ENCODE peak calls at places on chromosomes 11 and 22, in eight cellular contexts. B, V, I, W, D, H, M and S are unnamed samples.

GRCh38 chr11:4704054-4704789 is at the start of gene MMP26:
- DNase-seq in B (no peak), V (no peak), I (no peak), W (no peak), D (peak; percentile 4), H (no peak), M (no peak), S (no peak)

GRCh38 chr22:25437414-25438160 is 126.9 kb upstream of the GRK3 start:
- DNase-seq in B (no peak), V (no peak), I (no peak), W (no peak), D (no peak), H (no peak), M (no peak), S (no peak)

GRCh38 chr11:94117197-94117574 is 11.5 kb upstream of the PANX1 start:
- DNase-seq in B (no peak), V (no peak), I (no peak), W (no peak), D (no peak), H (no peak), M (no peak), S (no peak)

GRCh38 chr11:61021661-61022212 is 50.3 kb downstream of the CD6 start:
- DNase-seq in B (no peak), V (peak; percentile 76), I (no peak), W (no peak), D (peak; percentile 79), H (no peak), M (no peak), S (no peak)

GRCh38 chr11:102552020-102552419 is 21.5 kb upstream of the MMP7 start:
- DNase-seq in B (no peak), V (no peak), I (no peak), W (no peak), D (no peak), H (no peak), M (no peak), S (no peak)

GRCh38 chr11:110837535-110838127 is 125.4 kb upstream of the ARHGAP20 start:
- DNase-seq in B (no peak), V (no peak), I (no peak), W (no peak), D (no peak), H (no peak), M (no peak), S (no peak)

GRCh38 chr11:114399903-114400221 is 449 bp downstream of the C11orf71 start:
- DNase-seq in B (no peak), V (peak; percentile 87), I (no peak), W (no peak), D (peak; percentile 61), H (peak; percentile 61), M (no peak), S (no peak)

GRCh38 chr22:42412744-42413220 is 19.4 kb downstream of the NFAM1 start:
- DNase-seq in B (no peak), V (no peak), I (no peak), W (no peak), D (no peak), H (no peak), M (no peak), S (no peak)

GRCh38 chr22:37330200-37331033 is 48.1 kb downstream of the CYTH4 start:
- DNase-seq in B (no peak), V (peak; percentile 77), I (peak; percentile 93), W (no peak), D (peak; percentile 59), H (peak; percentile 66), M (peak; percentile 65), S (peak; percentile 69)

GRCh38 chr22:37329239-37330140 is 47.2 kb downstream of the CYTH4 start:
- DNase-seq in B (no peak), V (no peak), I (peak; percentile 83), W (no peak), D (no peak), H (no peak), M (peak; percentile 80), S (peak; percentile 74)

GRCh38 chr22:37331034-37331428 is 48.7 kb downstream of the CYTH4 start:
- DNase-seq in B (no peak), V (no peak), I (peak; percentile 78), W (no peak), D (no peak), H (no peak), M (peak; percentile 54), S (no peak)

GRCh38 chr22:37333724-37334460 is 51.6 kb downstream of the CYTH4 start:
- DNase-seq in B (no peak), V (no peak), I (no peak), W (no peak), D (no peak), H (no peak), M (no peak), S (no peak)

GRCh38 chr22:37331811-37332536 is 49.7 kb downstream of the CYTH4 start:
- DNase-seq in B (no peak), V (no peak), I (no peak), W (no peak), D (no peak), H (peak; percentile 56), M (no peak), S (no peak)
- TF ChIP-seq CTCF in B (no peak), V (no peak), I (no peak), W (no peak), D (no peak), H (peak; percentile 15), M (no peak), S (peak; percentile 52)

GRCh38 chr11:2311456-2312201 is 9.8 kb downstream of the TSPAN32 start:
- DNase-seq in B (no peak), V (peak; percentile 57), I (no peak), W (no peak), D (no peak), H (no peak), M (no peak), S (no peak)

GRCh38 chr11:2312232-2313042 is 10.6 kb downstream of the TSPAN32 start:
- DNase-seq in B (no peak), V (peak; percentile 66), I (peak; percentile 87), W (peak; percentile 80), D (no peak), H (no peak), M (peak; percentile 50), S (peak; percentile 57)

GRCh38 chr11:2314525-2315394 is 12.9 kb downstream of the TSPAN32 start:
- DNase-seq in B (peak; percentile 91), V (peak; percentile 83), I (peak; percentile 76), W (peak; percentile 98), D (peak; percentile 58), H (no peak), M (no peak), S (no peak)

GRCh38 chr11:2314136-2314524 is 12.3 kb downstream of the TSPAN32 start:
- DNase-seq in B (no peak), V (peak; percentile 39), I (no peak), W (no peak), D (no peak), H (no peak), M (no peak), S (no peak)

DNA sequence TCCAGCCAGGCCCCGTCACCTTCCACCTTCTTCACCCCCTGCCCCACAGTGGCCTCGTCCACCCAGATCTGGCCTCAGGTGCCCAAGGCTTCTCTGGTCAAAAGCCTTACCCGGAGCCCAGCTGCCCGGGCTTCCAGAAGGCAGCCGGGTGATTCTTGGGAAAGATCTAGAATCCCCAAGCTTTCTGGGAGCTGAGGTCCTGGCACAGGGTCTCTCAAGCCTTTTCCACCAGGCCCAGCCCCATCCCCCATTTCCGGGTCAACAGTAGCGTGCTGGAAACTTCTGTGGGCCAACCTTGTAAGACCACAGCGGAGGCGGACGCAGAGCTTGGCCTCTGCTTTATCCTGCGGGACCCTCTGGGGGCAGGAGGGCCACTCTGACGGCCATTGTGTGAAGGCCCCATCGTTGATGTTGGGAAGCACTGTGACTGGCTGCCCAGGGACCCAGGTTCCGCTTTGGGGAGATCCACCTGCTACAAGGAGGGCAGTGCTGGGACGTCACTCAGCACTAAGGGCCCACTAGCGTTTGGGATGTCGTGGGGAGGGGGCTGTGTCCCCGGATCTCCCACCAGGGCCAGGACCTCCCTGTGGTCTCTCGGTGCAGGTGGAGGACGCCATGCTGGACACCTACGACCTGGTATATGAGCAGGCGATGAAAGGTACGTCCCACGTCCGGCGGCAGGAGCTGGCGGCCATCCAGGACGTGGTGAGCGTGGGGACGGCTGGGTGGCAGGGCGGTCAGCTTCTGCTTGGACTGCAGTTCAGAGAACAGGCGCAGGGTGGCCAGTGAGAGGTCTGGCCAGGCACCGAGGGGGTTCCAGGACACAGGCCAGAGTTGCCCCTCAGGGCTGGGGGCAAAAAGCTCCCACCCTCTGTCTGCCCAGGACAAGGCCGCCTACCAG is 11.5 kb downstream of the TSPAN32 start:
- DNase-seq in B (peak; percentile 57), V (peak; percentile 56), I (no peak), W (no peak), D (no peak), H (no peak), M (no peak), S (no peak)
- TF ChIP-seq CTCF in B (peak; percentile 59), V (no peak), I (no peak), W (no peak), D (no peak), H (no peak), M (no peak), S (no peak)

GRCh38 chr11:6301096-6301495 is 19.2 kb downstream of the CAVIN3 start:
- DNase-seq in B (no peak), V (no peak), I (no peak), W (no peak), D (no peak), H (no peak), M (no peak), S (no peak)

GRCh38 chr11:6300325-6300724 is 20.0 kb downstream of the CAVIN3 start:
- DNase-seq in B (no peak), V (no peak), I (no peak), W (no peak), D (no peak), H (no peak), M (no peak), S (no peak)

GRCh38 chr11:6297831-6298230 is 22.5 kb downstream of the CAVIN3 start:
- DNase-seq in B (no peak), V (no peak), I (peak; percentile 14), W (no peak), D (no peak), H (no peak), M (no peak), S (no peak)

GRCh38 chr11:6303657-6304056 is 16.6 kb downstream of the CAVIN3 start:
- DNase-seq in B (no peak), V (no peak), I (no peak), W (no peak), D (no peak), H (no peak), M (no peak), S (no peak)

DNA sequence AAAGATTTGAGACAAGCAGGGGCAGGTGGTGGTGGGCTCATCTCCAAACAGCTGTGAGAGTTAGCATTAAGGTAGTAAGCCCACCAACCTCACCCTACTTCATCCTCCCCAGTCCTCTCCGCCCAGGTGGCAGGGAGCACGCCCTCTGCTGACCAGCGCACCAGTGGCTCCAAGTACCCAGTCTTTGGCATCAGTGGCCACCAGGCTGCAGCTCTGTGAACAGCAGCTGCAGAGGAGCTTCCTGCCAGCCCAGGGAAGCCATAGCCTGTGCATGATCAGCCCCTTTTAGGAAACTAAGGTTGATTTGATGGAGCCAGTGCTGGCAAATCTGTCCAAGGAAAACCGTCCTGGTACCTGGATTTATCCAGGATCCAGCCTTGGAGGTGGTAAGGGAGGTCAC is 21.7 kb downstream of the CAVIN3 start:
- DNase-seq in B (peak; percentile 44), V (peak; percentile 65), I (peak; percentile 12), W (no peak), D (peak; percentile 51), H (peak; percentile 59), M (peak; percentile 28), S (peak; percentile 45)
- TF ChIP-seq CTCF in B (peak; percentile 80), V (peak; percentile 43), I (peak; percentile 43), W (peak; percentile 4), D (no peak), H (peak; percentile 84), M (peak; percentile 59), S (peak; percentile 75)

DNA sequence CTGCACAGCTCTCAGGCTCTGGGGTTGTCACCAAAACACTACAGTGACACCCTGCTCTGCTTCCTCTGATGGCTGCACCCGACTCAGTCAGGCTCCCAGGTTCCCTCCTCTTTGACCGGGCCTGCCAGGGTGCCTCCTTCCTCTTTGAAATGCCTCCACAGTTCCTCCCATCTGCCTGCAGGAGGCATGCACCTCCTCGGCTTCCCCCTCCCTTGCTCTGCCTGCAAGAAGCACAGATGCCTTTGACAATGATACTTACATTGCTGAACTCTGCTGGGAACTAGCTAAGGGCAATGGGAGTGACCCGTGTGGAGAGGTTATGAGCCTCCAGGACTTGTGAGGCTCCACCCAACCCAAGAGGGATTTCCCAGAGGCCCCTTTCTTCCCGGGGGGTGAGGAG is 674.1 kb downstream of the OPCML start:
- DNase-seq in B (no peak), V (no peak), I (no peak), W (no peak), D (no peak), H (peak; percentile 39), M (peak; percentile 42), S (peak; percentile 16)
- TF ChIP-seq CTCF in B (no peak), V (no peak), I (no peak), W (no peak), D (no peak), H (peak; percentile 13), M (peak; percentile 42), S (peak; percentile 47)